ENCODE peak calls at places on chromosomes 12 and 14, in ten cellular contexts. Z, C, X, S, G, D, L, Q, F and W are unnamed samples.

GRCh38 chr12:49868952-49869815 is 26.3 kb upstream of the BCDIN3D start:
- DNase-seq in Z (peak; percentile 95), C (no peak), X (no peak), S (peak; percentile 98), G (no peak), D (peak; percentile 80), L (peak; percentile 71), Q (peak; percentile 99), F (no peak), W (no peak)

GRCh38 chr12:71029302-71029701 is 108.8 kb upstream of the PTPRR start:
- DNase-seq in Z (peak; percentile 70), C (no peak), X (no peak), S (no peak), G (no peak), D (no peak), L (no peak), Q (no peak), F (no peak), W (no peak)

GRCh38 chr12:14540801-14541462 is 26.8 kb downstream of the PLBD1 start:
- DNase-seq in Z (no peak), C (no peak), X (no peak), S (no peak), G (no peak), D (no peak), L (no peak), Q (no peak), F (no peak), W (no peak)

GRCh38 chr12:49698619-49699545 is 8.3 kb downstream of the FMNL3 start:
- DNase-seq in Z (peak; percentile 42), C (peak; percentile 74), X (peak; percentile 34), S (no peak), G (peak; percentile 41), D (peak; percentile 57), L (no peak), Q (peak; percentile 35), F (no peak), W (peak; percentile 79)

GRCh38 chr14:68716698-68717097 is 76.2 kb downstream of the ZFP36L1 start:
- DNase-seq in Z (no peak), C (no peak), X (no peak), S (no peak), G (no peak), D (no peak), L (no peak), Q (no peak), F (no peak), W (no peak)

GRCh38 chr12:52632656-52633055 is 14.3 kb upstream of the KRT73 start:
- DNase-seq in Z (no peak), C (no peak), X (no peak), S (no peak), G (peak; percentile 34), D (no peak), L (no peak), Q (no peak), F (no peak), W (no peak)

GRCh38 chr12:88634008-88634407 is 53.7 kb upstream of the KITLG start:
- DNase-seq in Z (no peak), C (no peak), X (no peak), S (no peak), G (no peak), D (no peak), L (no peak), Q (no peak), F (no peak), W (no peak)

GRCh38 chr14:88554458-88555286 is at the start of gene PTPN21:
- DNase-seq in Z (peak; percentile 86), C (no peak), X (peak; percentile 17), S (no peak), G (peak; percentile 90), D (peak; percentile 87), L (peak; percentile 75), Q (peak; percentile 27), F (no peak), W (peak; percentile 59)

GRCh38 chr12:131808744-131809371 is 19.3 kb upstream of the MMP17 start:
- DNase-seq in Z (no peak), C (no peak), X (peak; percentile 42), S (peak; percentile 27), G (no peak), D (peak; percentile 48), L (no peak), Q (no peak), F (no peak), W (no peak)

GRCh38 chr14:64196668-64197411 is 97.3 kb downstream of the ESR2 start:
- DNase-seq in Z (peak; percentile 76), C (no peak), X (no peak), S (no peak), G (peak; percentile 75), D (peak; percentile 54), L (peak; percentile 62), Q (peak; percentile 22), F (no peak), W (no peak)

GRCh38 chr14:39229222-39229543 is 4.5 kb upstream of the MIA2 start:
- DNase-seq in Z (no peak), C (no peak), X (peak; percentile 80), S (no peak), G (no peak), D (no peak), L (no peak), Q (no peak), F (no peak), W (peak; percentile 39)

GRCh38 chr14:53412819-53413664 is 259.9 kb upstream of the DDHD1 start:
- DNase-seq in Z (peak; percentile 24), C (no peak), X (no peak), S (no peak), G (peak; percentile 49), D (no peak), L (no peak), Q (no peak), F (no peak), W (no peak)

GRCh38 chr12:7934560-7935463 is 1.2 kb downstream of the SLC2A3 start:
- DNase-seq in Z (no peak), C (no peak), X (no peak), S (no peak), G (peak; percentile 38), D (no peak), L (no peak), Q (no peak), F (no peak), W (no peak)

GRCh38 chr12:96416033-96416790 is 16.0 kb upstream of the CDK17 start:
- DNase-seq in Z (no peak), C (no peak), X (no peak), S (no peak), G (no peak), D (peak; percentile 52), L (no peak), Q (no peak), F (no peak), W (no peak)

GRCh38 chr12:45775964-45776363 is 46.5 kb downstream of the ARID2 start:
- DNase-seq in Z (no peak), C (no peak), X (no peak), S (no peak), G (no peak), D (no peak), L (no peak), Q (no peak), F (no peak), W (no peak)

GRCh38 chr14:85576161-85576560 is 46.2 kb downstream of the FLRT2 start:
- DNase-seq in Z (no peak), C (no peak), X (no peak), S (no peak), G (no peak), D (peak; percentile 51), L (no peak), Q (no peak), F (no peak), W (no peak)

GRCh38 chr12:21502164-21502496 is 541 bp downstream of the GOLT1B start:
- DNase-seq in Z (peak; percentile 65), C (no peak), X (peak; percentile 37), S (no peak), G (no peak), D (peak; percentile 38), L (no peak), Q (peak; percentile 3), F (no peak), W (no peak)

GRCh38 chr14:31083781-31084180 is 57.6 kb upstream of the STRN3 start:
- DNase-seq in Z (no peak), C (no peak), X (no peak), S (no peak), G (peak; percentile 15), D (no peak), L (no peak), Q (no peak), F (no peak), W (no peak)

GRCh38 chr12:68565391-68565903 is 45.3 kb upstream of the RAP1B start:
- DNase-seq in Z (no peak), C (no peak), X (no peak), S (no peak), G (no peak), D (peak; percentile 79), L (no peak), Q (peak; percentile 95), F (no peak), W (no peak)

GRCh38 chr12:116206828-116207227 is 70.7 kb downstream of the MED13L start:
- DNase-seq in Z (no peak), C (no peak), X (no peak), S (no peak), G (no peak), D (no peak), L (no peak), Q (no peak), F (no peak), W (no peak)

GRCh38 chr12:31322651-31323248 is 3.2 kb downstream of the SINHCAF start:
- DNase-seq in Z (peak; percentile 20), C (no peak), X (no peak), S (no peak), G (peak; percentile 33), D (no peak), L (no peak), Q (peak; percentile 58), F (no peak), W (no peak)

GRCh38 chr12:116436561-116437249 is 122.5 kb upstream of the MAP1LC3B2 start:
- DNase-seq in Z (no peak), C (no peak), X (no peak), S (no peak), G (no peak), D (no peak), L (no peak), Q (no peak), F (no peak), W (no peak)

GRCh38 chr14:93301821-93302447 is 30.9 kb downstream of the BTBD7 start:
- DNase-seq in Z (peak; percentile 17), C (no peak), X (no peak), S (no peak), G (peak; percentile 13), D (no peak), L (no peak), Q (peak; percentile 83), F (no peak), W (no peak)

GRCh38 chr14:22781606-22782000 is 15.1 kb downstream of the OXA1L start:
- DNase-seq in Z (no peak), C (no peak), X (no peak), S (no peak), G (no peak), D (peak; percentile 57), L (no peak), Q (peak; percentile 65), F (no peak), W (no peak)

GRCh38 chr12:111093428-111094142 is 173.2 kb upstream of the MYL2 start:
- DNase-seq in Z (no peak), C (no peak), X (peak; percentile 30), S (no peak), G (no peak), D (no peak), L (no peak), Q (no peak), F (no peak), W (no peak)

GRCh38 chr14:23577710-23578392 is 739 bp downstream of the JPH4 start:
- DNase-seq in Z (no peak), C (no peak), X (no peak), S (no peak), G (peak; percentile 63), D (no peak), L (no peak), Q (no peak), F (no peak), W (no peak)

GRCh38 chr14:100538566-100539318 is 48.5 kb downstream of the BEGAIN start:
- DNase-seq in Z (no peak), C (no peak), X (no peak), S (no peak), G (no peak), D (no peak), L (no peak), Q (no peak), F (no peak), W (no peak)

GRCh38 chr12:5628501-5628900 is 196.6 kb downstream of the NTF3 start:
- DNase-seq in Z (no peak), C (no peak), X (no peak), S (no peak), G (no peak), D (no peak), L (no peak), Q (no peak), F (no peak), W (no peak)